ENCODE peak calls at places on chromosomes 7 and 10, in nine cellular contexts. One of them, this sample, is unnamed.

GRCh38 chr10:29239569-29240472 is 49.0 kb upstream of the LYZL1 start:
- DNase-seq in A549: peak; percentile 34
- DNase-seq in lower leg skin: no peak
- DNase-seq in fibroblast of lung: peak; percentile 31
- DNase-seq in upper lobe of right lung: no peak
- DNase-seq in Panc1: peak; percentile 15
- DNase-seq in lung: no peak
- DNase-seq in mesothelial cell of epicardium: no peak
- DNase-seq in transverse colon: no peak
- DNase-seq in this sample: peak; percentile 6

GRCh38 chr7:74502216-74502891 is 48.6 kb downstream of the GTF2IRD1 start:
- DNase-seq in lower leg skin: no peak
- DNase-seq in mesothelial cell of epicardium: no peak
- DNase-seq in fibroblast of lung: no peak
- DNase-seq in transverse colon: peak; percentile 32
- DNase-seq in A549: no peak
- DNase-seq in upper lobe of right lung: no peak
- DNase-seq in Panc1: no peak
- DNase-seq in lung: no peak
- DNase-seq in this sample: no peak

GRCh38 chr7:139827042-139827441 is 2.0 kb upstream of the TBXAS1 start:
- DNase-seq in Panc1: no peak
- DNase-seq in fibroblast of lung: no peak
- DNase-seq in upper lobe of right lung: no peak
- DNase-seq in transverse colon: no peak
- DNase-seq in mesothelial cell of epicardium: no peak
- DNase-seq in A549: no peak
- DNase-seq in lung: no peak
- DNase-seq in lower leg skin: no peak
- DNase-seq in this sample: peak; percentile 34

GRCh38 chr7:5528815-5529442 is 105.3 kb upstream of the TNRC18 start:
- DNase-seq in lung: no peak
- DNase-seq in lower leg skin: no peak
- DNase-seq in transverse colon: no peak
- DNase-seq in fibroblast of lung: no peak
- DNase-seq in mesothelial cell of epicardium: no peak
- DNase-seq in upper lobe of right lung: no peak
- DNase-seq in Panc1: no peak
- DNase-seq in A549: no peak
- DNase-seq in this sample: no peak

GRCh38 chr7:17312641-17313040 is 14.2 kb downstream of the AHR start:
- DNase-seq in A549: no peak
- DNase-seq in lung: no peak
- DNase-seq in upper lobe of right lung: no peak
- DNase-seq in mesothelial cell of epicardium: no peak
- DNase-seq in transverse colon: no peak
- DNase-seq in lower leg skin: no peak
- DNase-seq in fibroblast of lung: no peak
- DNase-seq in Panc1: no peak
- DNase-seq in this sample: no peak

GRCh38 chr7:151119055-151119415 is 32.8 kb downstream of the AGAP3 start:
- DNase-seq in transverse colon: no peak
- DNase-seq in lower leg skin: no peak
- DNase-seq in fibroblast of lung: no peak
- DNase-seq in upper lobe of right lung: no peak
- DNase-seq in mesothelial cell of epicardium: no peak
- DNase-seq in lung: no peak
- DNase-seq in Panc1: no peak
- DNase-seq in A549: no peak
- DNase-seq in this sample: no peak

GRCh38 chr7:158546214-158546613 is 41.4 kb downstream of the PTPRN2 start:
- DNase-seq in fibroblast of lung: no peak
- DNase-seq in A549: no peak
- DNase-seq in mesothelial cell of epicardium: no peak
- DNase-seq in transverse colon: no peak
- DNase-seq in Panc1: no peak
- DNase-seq in upper lobe of right lung: no peak
- DNase-seq in lower leg skin: no peak
- DNase-seq in lung: no peak
- DNase-seq in this sample: no peak

GRCh38 chr10:72303424-72304128 is 29.9 kb downstream of the DDIT4 start:
- DNase-seq in lower leg skin: no peak
- DNase-seq in upper lobe of right lung: no peak
- DNase-seq in fibroblast of lung: no peak
- DNase-seq in Panc1: no peak
- DNase-seq in mesothelial cell of epicardium: no peak
- DNase-seq in lung: no peak
- DNase-seq in transverse colon: no peak
- DNase-seq in A549: no peak
- DNase-seq in this sample: no peak

GRCh38 chr7:54541941-54542618 is at the start of gene VSTM2A:
- DNase-seq in transverse colon: no peak
- DNase-seq in Panc1: no peak
- DNase-seq in lower leg skin: no peak
- DNase-seq in mesothelial cell of epicardium: no peak
- DNase-seq in fibroblast of lung: no peak
- DNase-seq in upper lobe of right lung: no peak
- DNase-seq in A549: no peak
- DNase-seq in lung: no peak
- DNase-seq in this sample: no peak

GRCh38 chr7:55878701-55879100 is 8.6 kb upstream of the ZNF713 start:
- DNase-seq in A549: no peak
- DNase-seq in fibroblast of lung: no peak
- DNase-seq in lung: no peak
- DNase-seq in upper lobe of right lung: no peak
- DNase-seq in mesothelial cell of epicardium: no peak
- DNase-seq in lower leg skin: no peak
- DNase-seq in transverse colon: no peak
- DNase-seq in Panc1: no peak
- DNase-seq in this sample: no peak

GRCh38 chr10:116080553-116080952 is 192.5 kb downstream of the GFRA1 start:
- DNase-seq in upper lobe of right lung: no peak
- DNase-seq in lower leg skin: no peak
- DNase-seq in Panc1: peak; percentile 12
- DNase-seq in lung: no peak
- DNase-seq in mesothelial cell of epicardium: no peak
- DNase-seq in transverse colon: no peak
- DNase-seq in fibroblast of lung: peak; percentile 12
- DNase-seq in A549: peak; percentile 4
- DNase-seq in this sample: no peak

GRCh38 chr10:34116780-34117179 is 698.3 kb downstream of the PARD3 start:
- DNase-seq in Panc1: no peak
- DNase-seq in A549: no peak
- DNase-seq in fibroblast of lung: no peak
- DNase-seq in upper lobe of right lung: no peak
- DNase-seq in transverse colon: no peak
- DNase-seq in mesothelial cell of epicardium: no peak
- DNase-seq in lower leg skin: no peak
- DNase-seq in lung: no peak
- DNase-seq in this sample: no peak

GRCh38 chr7:158023563-158024350 is 563.9 kb downstream of the PTPRN2 start:
- DNase-seq in mesothelial cell of epicardium: no peak
- DNase-seq in upper lobe of right lung: peak; percentile 13
- DNase-seq in transverse colon: no peak
- DNase-seq in lower leg skin: no peak
- DNase-seq in Panc1: no peak
- DNase-seq in lung: no peak
- DNase-seq in A549: no peak
- DNase-seq in fibroblast of lung: no peak
- DNase-seq in this sample: no peak

GRCh38 chr10:112687647-112688046 is 240.6 kb downstream of the VTI1A start:
- DNase-seq in transverse colon: no peak
- DNase-seq in A549: no peak
- DNase-seq in mesothelial cell of epicardium: no peak
- DNase-seq in lung: no peak
- DNase-seq in Panc1: no peak
- DNase-seq in upper lobe of right lung: no peak
- DNase-seq in fibroblast of lung: peak; percentile 78
- DNase-seq in lower leg skin: peak; percentile 23
- DNase-seq in this sample: no peak

GRCh38 chr10:112689327-112689726 is 242.3 kb downstream of the VTI1A start:
- DNase-seq in A549: peak; percentile 42
- DNase-seq in lung: no peak
- DNase-seq in fibroblast of lung: peak; percentile 47
- DNase-seq in upper lobe of right lung: no peak
- DNase-seq in transverse colon: peak; percentile 23
- DNase-seq in Panc1: no peak
- DNase-seq in lower leg skin: no peak
- DNase-seq in mesothelial cell of epicardium: no peak
- DNase-seq in this sample: peak; percentile 14
- TF ChIP-seq CTCF in A549: peak; percentile 51
- TF ChIP-seq CTCF in lung: no peak
- TF ChIP-seq CTCF in fibroblast of lung: peak; percentile 53
- TF ChIP-seq CTCF in upper lobe of right lung: peak; percentile 38
- TF ChIP-seq CTCF in transverse colon: no peak
- TF ChIP-seq CTCF in Panc1: peak; percentile 68
- TF ChIP-seq CTCF in lower leg skin: no peak
- TF ChIP-seq CTCF in mesothelial cell of epicardium: peak; percentile 27
- TF ChIP-seq CTCF in this sample: no peak

GRCh38 chr7:87541648-87542047 is 59.0 kb downstream of the ABCB1 start:
- DNase-seq in mesothelial cell of epicardium: no peak
- DNase-seq in Panc1: no peak
- DNase-seq in transverse colon: no peak
- DNase-seq in lower leg skin: no peak
- DNase-seq in upper lobe of right lung: no peak
- DNase-seq in A549: no peak
- DNase-seq in lung: no peak
- DNase-seq in fibroblast of lung: no peak
- DNase-seq in this sample: no peak

GRCh38 chr7:87545760-87546159 is 54.9 kb downstream of the ABCB1 start:
- DNase-seq in mesothelial cell of epicardium: no peak
- DNase-seq in lung: no peak
- DNase-seq in upper lobe of right lung: no peak
- DNase-seq in A549: no peak
- DNase-seq in transverse colon: no peak
- DNase-seq in Panc1: no peak
- DNase-seq in fibroblast of lung: no peak
- DNase-seq in lower leg skin: no peak
- DNase-seq in this sample: peak; percentile 6

GRCh38 chr7:87538052-87538451 is 62.6 kb upstream of the ABCB4 start:
- DNase-seq in A549: no peak
- DNase-seq in lower leg skin: no peak
- DNase-seq in transverse colon: no peak
- DNase-seq in mesothelial cell of epicardium: no peak
- DNase-seq in lung: no peak
- DNase-seq in Panc1: no peak
- DNase-seq in upper lobe of right lung: no peak
- DNase-seq in fibroblast of lung: no peak
- DNase-seq in this sample: no peak

GRCh38 chr7:87548123-87548919 is 52.4 kb downstream of the ABCB1 start:
- DNase-seq in fibroblast of lung: no peak
- DNase-seq in A549: no peak
- DNase-seq in Panc1: no peak
- DNase-seq in lung: no peak
- DNase-seq in transverse colon: no peak
- DNase-seq in upper lobe of right lung: no peak
- DNase-seq in lower leg skin: no peak
- DNase-seq in mesothelial cell of epicardium: no peak
- DNase-seq in this sample: no peak

DNA sequence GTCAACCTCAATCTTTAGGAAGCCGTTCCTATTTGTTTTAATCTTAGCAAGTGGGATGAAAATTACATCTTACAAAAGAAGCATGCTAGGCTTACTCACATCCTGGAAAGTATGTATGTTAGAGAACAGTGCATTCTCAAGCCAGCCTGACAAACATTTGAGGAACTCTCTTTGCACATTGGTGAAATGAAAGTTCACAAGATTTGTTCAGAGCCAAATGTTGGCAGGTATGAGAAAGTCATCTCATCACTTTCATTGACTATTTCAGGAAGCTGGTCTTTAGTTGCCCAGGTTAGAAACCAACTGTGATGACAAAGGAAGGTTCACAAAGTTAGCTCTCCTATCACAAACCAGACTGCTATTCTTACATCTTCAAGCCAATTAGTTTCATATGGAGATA is 57.1 kb downstream of the ABCB1 start:
- DNase-seq in upper lobe of right lung: no peak
- DNase-seq in mesothelial cell of epicardium: no peak
- DNase-seq in Panc1: no peak
- DNase-seq in A549: no peak
- DNase-seq in lung: no peak
- DNase-seq in lower leg skin: no peak
- DNase-seq in fibroblast of lung: no peak
- DNase-seq in transverse colon: no peak
- DNase-seq in this sample: no peak
- TF ChIP-seq CTCF in upper lobe of right lung: no peak
- TF ChIP-seq CTCF in mesothelial cell of epicardium: no peak
- TF ChIP-seq CTCF in Panc1: no peak
- TF ChIP-seq CTCF in A549: no peak
- TF ChIP-seq CTCF in lung: no peak
- TF ChIP-seq CTCF in lower leg skin: no peak
- TF ChIP-seq CTCF in fibroblast of lung: no peak
- TF ChIP-seq CTCF in transverse colon: no peak
- TF ChIP-seq CTCF in this sample: no peak

GRCh38 chr10:9301554-9301953 is 1247.1 kb downstream of the GATA3 start:
- DNase-seq in upper lobe of right lung: no peak
- DNase-seq in A549: no peak
- DNase-seq in mesothelial cell of epicardium: no peak
- DNase-seq in lower leg skin: no peak
- DNase-seq in lung: no peak
- DNase-seq in transverse colon: no peak
- DNase-seq in Panc1: no peak
- DNase-seq in fibroblast of lung: no peak
- DNase-seq in this sample: no peak

GRCh38 chr10:9305018-9305655 is 1250.6 kb downstream of the GATA3 start:
- DNase-seq in fibroblast of lung: peak; percentile 52
- DNase-seq in transverse colon: no peak
- DNase-seq in A549: no peak
- DNase-seq in lung: no peak
- DNase-seq in upper lobe of right lung: no peak
- DNase-seq in Panc1: no peak
- DNase-seq in mesothelial cell of epicardium: no peak
- DNase-seq in lower leg skin: no peak
- DNase-seq in this sample: no peak

GRCh38 chr10:9301148-9301547 is 1246.7 kb downstream of the GATA3 start:
- DNase-seq in upper lobe of right lung: no peak
- DNase-seq in Panc1: no peak
- DNase-seq in transverse colon: no peak
- DNase-seq in lung: no peak
- DNase-seq in lower leg skin: no peak
- DNase-seq in mesothelial cell of epicardium: no peak
- DNase-seq in fibroblast of lung: peak; percentile 23
- DNase-seq in A549: no peak
- DNase-seq in this sample: no peak

GRCh38 chr10:9299966-9300365 is 1245.5 kb downstream of the GATA3 start:
- DNase-seq in A549: no peak
- DNase-seq in upper lobe of right lung: no peak
- DNase-seq in Panc1: no peak
- DNase-seq in lung: no peak
- DNase-seq in fibroblast of lung: no peak
- DNase-seq in transverse colon: no peak
- DNase-seq in lower leg skin: no peak
- DNase-seq in mesothelial cell of epicardium: no peak
- DNase-seq in this sample: no peak

GRCh38 chr10:9302142-9302746 is 1247.8 kb downstream of the GATA3 start:
- DNase-seq in fibroblast of lung: peak; percentile 69
- DNase-seq in transverse colon: no peak
- DNase-seq in A549: peak; percentile 16
- DNase-seq in Panc1: peak; percentile 39
- DNase-seq in lower leg skin: no peak
- DNase-seq in lung: no peak
- DNase-seq in mesothelial cell of epicardium: no peak
- DNase-seq in upper lobe of right lung: no peak
- DNase-seq in this sample: peak; percentile 19
- TF ChIP-seq CTCF in fibroblast of lung: peak; percentile 23
- TF ChIP-seq CTCF in transverse colon: peak; percentile 38
- TF ChIP-seq CTCF in A549: peak; percentile 71
- TF ChIP-seq CTCF in Panc1: peak; percentile 29
- TF ChIP-seq CTCF in lower leg skin: no peak
- TF ChIP-seq CTCF in lung: peak; percentile 17
- TF ChIP-seq CTCF in mesothelial cell of epicardium: peak; percentile 69
- TF ChIP-seq CTCF in upper lobe of right lung: peak; percentile 44
- TF ChIP-seq CTCF in this sample: peak; percentile 50

GRCh38 chr10:99536400-99537254 is 3.9 kb downstream of the NKX2-3 start:
- DNase-seq in lung: no peak
- DNase-seq in A549: no peak
- DNase-seq in lower leg skin: no peak
- DNase-seq in Panc1: no peak
- DNase-seq in upper lobe of right lung: no peak
- DNase-seq in fibroblast of lung: no peak
- DNase-seq in mesothelial cell of epicardium: no peak
- DNase-seq in transverse colon: peak; percentile 28
- DNase-seq in this sample: no peak
- TF ChIP-seq CTCF in lung: no peak
- TF ChIP-seq CTCF in A549: no peak
- TF ChIP-seq CTCF in lower leg skin: no peak
- TF ChIP-seq CTCF in Panc1: no peak
- TF ChIP-seq CTCF in upper lobe of right lung: no peak
- TF ChIP-seq CTCF in fibroblast of lung: no peak
- TF ChIP-seq CTCF in mesothelial cell of epicardium: no peak
- TF ChIP-seq CTCF in transverse colon: no peak
- TF ChIP-seq CTCF in this sample: no peak